ENCODE peak calls at places on chromosome 7, in four cellular contexts. C is right lobe of liver, Q is astrocyte of the spinal cord, T is ascending aorta. S is an unnamed sample.

GRCh38 chr7:47713595-47713994 is 131.7 kb upstream of the TNS3 start:
- DNase-seq in C (no peak), Q (no peak), T (no peak), S (no peak)

GRCh38 chr7:108347616-108348015 is 108.6 kb downstream of the NRCAM start:
- DNase-seq in C (no peak), Q (peak; percentile 56), T (no peak), S (peak; percentile 35)

GRCh38 chr7:137670521-137671064 is 176.2 kb downstream of the DGKI start:
- DNase-seq in C (no peak), Q (peak; percentile 56), T (no peak), S (no peak)

GRCh38 chr7:90584420-90584819 is 11.7 kb upstream of the CDK14 start:
- DNase-seq in C (no peak), Q (no peak), T (no peak), S (no peak)

GRCh38 chr7:27277628-27278027 is 35.0 kb downstream of the EVX1 start:
- DNase-seq in C (peak; percentile 40), Q (peak; percentile 1), T (no peak), S (no peak)

GRCh38 chr7:158695726-158696452 is 8.7 kb downstream of the NCAPG2 start:
- DNase-seq in C (peak; percentile 39), Q (peak; percentile 80), T (no peak), S (peak; percentile 73)

GRCh38 chr7:157789094-157789493 is 452.3 kb downstream of the DNAJB6 start:
- DNase-seq in C (no peak), Q (no peak), T (no peak), S (no peak)

GRCh38 chr7:150975536-150976285 is 2.4 kb downstream of the KCNH2 start:
- DNase-seq in C (no peak), Q (no peak), T (no peak), S (no peak)

GRCh38 chr7:115719963-115720362 is 310.6 kb downstream of the TFEC start:
- DNase-seq in C (no peak), Q (no peak), T (no peak), S (no peak)

GRCh38 chr7:109009636-109010035 is 440.0 kb downstream of the DNAJB9 start:
- DNase-seq in C (no peak), Q (no peak), T (no peak), S (no peak)

GRCh38 chr7:8277394-8277982 is 15.5 kb upstream of the ICA1 start:
- DNase-seq in C (no peak), Q (no peak), T (no peak), S (peak; percentile 24)

GRCh38 chr7:74269757-74270277 is 15.6 kb upstream of the RFC2 start:
- DNase-seq in C (peak; percentile 74), Q (peak; percentile 69), T (no peak), S (peak; percentile 93)

GRCh38 chr7:5656233-5656632 is 125.2 kb downstream of the RNF216 start:
- DNase-seq in C (no peak), Q (no peak), T (no peak), S (no peak)

GRCh38 chr7:34163956-34164355 is 258.6 kb downstream of the BMPER start:
- DNase-seq in C (no peak), Q (no peak), T (no peak), S (no peak)

GRCh38 chr7:143929224-143929920 is 5.7 kb upstream of the OR2F2 start:
- DNase-seq in C (no peak), Q (no peak), T (no peak), S (no peak)

GRCh38 chr7:8373856-8374255 is 59.6 kb upstream of the NXPH1 start:
- DNase-seq in C (no peak), Q (no peak), T (no peak), S (no peak)

GRCh38 chr7:51278797-51279196 is 37.8 kb downstream of the COBL start:
- DNase-seq in C (no peak), Q (no peak), T (no peak), S (no peak)

GRCh38 chr7:41038211-41038610 is 664.7 kb downstream of the INHBA start:
- DNase-seq in C (no peak), Q (no peak), T (no peak), S (no peak)
- TF ChIP-seq CTCF in C (no peak), Q (no peak), T (no peak), S (no peak)

GRCh38 chr7:156163747-156164146 is 351.5 kb upstream of the SHH start:
- DNase-seq in C (no peak), Q (no peak), T (no peak), S (no peak)
- TF ChIP-seq CTCF in C (no peak), Q (no peak), T (no peak), S (no peak)

GRCh38 chr7:139711991-139712753 is 65.6 kb downstream of the HIPK2 start:
- DNase-seq in C (no peak), Q (no peak), T (no peak), S (no peak)
- TF ChIP-seq CTCF in C (no peak), Q (no peak), T (no peak), S (no peak)

GRCh38 chr7:145175366-145175765 is 339.5 kb upstream of the TPK1 start:
- DNase-seq in C (no peak), Q (no peak), T (no peak), S (no peak)
- TF ChIP-seq CTCF in C (no peak), Q (no peak), T (no peak), S (no peak)

GRCh38 chr7:134943785-134944400 is 42.4 kb upstream of the AGBL3 start:
- DNase-seq in C (no peak), Q (peak; percentile 47), T (no peak), S (peak; percentile 68)
- TF ChIP-seq CTCF in C (peak; percentile 34), Q (peak; percentile 29), T (peak; percentile 3), S (peak; percentile 64)

DNA sequence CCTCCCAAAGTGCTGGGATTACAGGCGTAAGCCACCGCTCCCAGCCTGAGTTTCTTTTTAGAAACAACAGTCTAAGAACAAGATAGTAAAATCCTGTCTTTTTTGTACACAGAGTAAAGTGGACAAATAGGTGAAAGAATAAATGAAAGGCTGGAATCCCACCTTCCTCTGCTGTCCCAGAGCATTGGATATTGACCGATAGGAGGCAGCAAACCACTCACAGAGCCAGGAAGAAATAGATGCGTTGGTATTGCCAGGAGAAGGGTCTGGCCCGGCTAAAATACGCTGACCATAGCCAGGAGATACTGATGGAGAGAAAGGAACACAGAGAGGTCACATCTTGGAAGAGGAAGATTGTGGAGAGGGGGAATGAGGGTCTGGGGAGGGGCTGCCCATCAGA is 11.4 kb upstream of the ZNF12 start:
- DNase-seq in C (no peak), Q (no peak), T (no peak), S (no peak)
- TF ChIP-seq CTCF in C (no peak), Q (no peak), T (no peak), S (no peak)

S was measured in A673.